ENCODE peak calls at places on chromosomes 5 and 9, in five cellular contexts. One of them, this sample, is unnamed.

GRCh38 chr9:104835163-104835562 is 71.2 kb downstream of the NIPSNAP3B start:
- DNase-seq in fibroblast of lung: peak
- DNase-seq in heart left ventricle: no peak
- DNase-seq in Panc1: no peak
- DNase-seq in PC-9: no peak
- DNase-seq in this sample: no peak

GRCh38 chr5:72510610-72511121 is 3.5 kb upstream of the ZNF366 start:
- DNase-seq in fibroblast of lung: peak
- DNase-seq in heart left ventricle: peak
- DNase-seq in Panc1: no peak
- DNase-seq in PC-9: peak
- DNase-seq in this sample: peak

GRCh38 chr5:93385665-93386064 is 195.4 kb downstream of the NR2F1-AS1 start:
- DNase-seq in fibroblast of lung: peak
- DNase-seq in heart left ventricle: no peak
- DNase-seq in Panc1: no peak
- DNase-seq in PC-9: no peak
- DNase-seq in this sample: no peak

GRCh38 chr5:107668933-107669542 is 1.7 kb downstream of the EFNA5 start:
- DNase-seq in fibroblast of lung: no peak
- DNase-seq in heart left ventricle: peak
- DNase-seq in Panc1: no peak
- DNase-seq in PC-9: peak
- DNase-seq in this sample: peak

GRCh38 chr5:61697811-61698587 is 365.9 kb downstream of the ZSWIM6 start:
- DNase-seq in fibroblast of lung: no peak
- DNase-seq in heart left ventricle: peak
- DNase-seq in Panc1: no peak
- DNase-seq in PC-9: no peak
- DNase-seq in this sample: no peak

GRCh38 chr9:25603106-25603505 is 75.1 kb downstream of the TUSC1 start:
- DNase-seq in fibroblast of lung: no peak
- DNase-seq in heart left ventricle: no peak
- DNase-seq in Panc1: no peak
- DNase-seq in PC-9: no peak
- DNase-seq in this sample: no peak

GRCh38 chr5:2303391-2304100 is 420.8 kb upstream of the IRX4 start:
- DNase-seq in fibroblast of lung: no peak
- DNase-seq in heart left ventricle: no peak
- DNase-seq in Panc1: no peak
- DNase-seq in PC-9: no peak
- DNase-seq in this sample: no peak

GRCh38 chr9:130186839-130187522 is 14.8 kb downstream of the NCS1 start:
- DNase-seq in fibroblast of lung: peak
- DNase-seq in heart left ventricle: no peak
- DNase-seq in Panc1: peak
- DNase-seq in PC-9: peak
- DNase-seq in this sample: peak

GRCh38 chr9:14907360-14907685 is 2.9 kb downstream of the FREM1 start:
- DNase-seq in fibroblast of lung: no peak
- DNase-seq in heart left ventricle: no peak
- DNase-seq in Panc1: no peak
- DNase-seq in PC-9: no peak
- DNase-seq in this sample: no peak

GRCh38 chr5:123997354-123998215 is 485.6 kb downstream of the CSNK1G3 start:
- DNase-seq in fibroblast of lung: peak
- DNase-seq in heart left ventricle: no peak
- DNase-seq in Panc1: no peak
- DNase-seq in PC-9: no peak
- DNase-seq in this sample: peak

GRCh38 chr5:154273028-154273617 is 82.6 kb downstream of the GALNT10 start:
- DNase-seq in fibroblast of lung: peak
- DNase-seq in heart left ventricle: peak
- DNase-seq in Panc1: no peak
- DNase-seq in PC-9: no peak
- DNase-seq in this sample: peak

GRCh38 chr5:143025376-143025775 is 255.2 kb downstream of the ARHGAP26 start:
- DNase-seq in fibroblast of lung: no peak
- DNase-seq in heart left ventricle: no peak
- DNase-seq in Panc1: no peak
- DNase-seq in PC-9: no peak
- DNase-seq in this sample: no peak

GRCh38 chr5:9861664-9862256 is 231.6 kb upstream of the TAS2R1 start:
- DNase-seq in fibroblast of lung: no peak
- DNase-seq in heart left ventricle: no peak
- DNase-seq in Panc1: no peak
- DNase-seq in PC-9: no peak
- DNase-seq in this sample: no peak

GRCh38 chr5:149238540-149238939 is 33.1 kb upstream of the AFAP1L1 start:
- DNase-seq in fibroblast of lung: no peak
- DNase-seq in heart left ventricle: no peak
- DNase-seq in Panc1: no peak
- DNase-seq in PC-9: no peak
- DNase-seq in this sample: no peak

GRCh38 chr5:17374973-17375844 is 122.8 kb upstream of the TAF11L2 start:
- DNase-seq in fibroblast of lung: peak
- DNase-seq in heart left ventricle: no peak
- DNase-seq in Panc1: no peak
- DNase-seq in PC-9: peak
- DNase-seq in this sample: peak

GRCh38 chr5:17370651-17371050 is 127.4 kb upstream of the TAF11L2 start:
- DNase-seq in fibroblast of lung: no peak
- DNase-seq in heart left ventricle: no peak
- DNase-seq in Panc1: no peak
- DNase-seq in PC-9: no peak
- DNase-seq in this sample: peak

GRCh38 chr5:17373406-17374110 is 124.5 kb upstream of the TAF11L2 start:
- DNase-seq in fibroblast of lung: no peak
- DNase-seq in heart left ventricle: no peak
- DNase-seq in Panc1: no peak
- DNase-seq in PC-9: no peak
- DNase-seq in this sample: no peak

GRCh38 chr5:17378346-17378984 is 119.6 kb upstream of the TAF11L2 start:
- DNase-seq in fibroblast of lung: peak
- DNase-seq in heart left ventricle: no peak
- DNase-seq in Panc1: no peak
- DNase-seq in PC-9: no peak
- DNase-seq in this sample: no peak

DNA sequence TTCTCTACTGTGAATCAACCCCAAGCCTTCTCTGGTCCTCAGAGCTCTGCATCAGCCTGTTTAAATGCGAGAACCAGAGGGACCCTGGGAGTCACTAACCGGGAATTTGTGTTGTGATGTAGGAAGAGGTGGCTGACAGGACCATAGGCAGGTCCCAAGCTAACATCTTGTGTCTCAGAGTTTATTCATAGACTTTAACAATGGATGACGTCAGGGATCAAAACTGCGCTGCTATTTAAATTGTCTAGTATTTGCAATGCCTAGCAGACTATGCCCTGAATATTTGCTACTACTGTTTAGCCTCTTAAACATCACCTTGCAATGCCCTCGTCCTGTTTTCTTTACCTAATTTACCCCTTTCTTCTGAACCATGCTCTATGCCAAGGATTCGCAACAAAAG is 123.9 kb upstream of the TAF11L2 start:
- DNase-seq in fibroblast of lung: peak
- DNase-seq in heart left ventricle: no peak
- DNase-seq in Panc1: no peak
- DNase-seq in PC-9: no peak
- DNase-seq in this sample: no peak
- H3K27ac ChIP-seq in fibroblast of lung: no peak
- H3K27ac ChIP-seq in heart left ventricle: no peak
- H3K27ac ChIP-seq in Panc1: no peak
- H3K27ac ChIP-seq in PC-9: no peak
- H3K27ac ChIP-seq in this sample: no peak

GRCh38 chr5:6780802-6781391 is 67.7 kb downstream of the TENT4A start:
- DNase-seq in fibroblast of lung: no peak
- DNase-seq in heart left ventricle: no peak
- DNase-seq in Panc1: no peak
- DNase-seq in PC-9: no peak
- DNase-seq in this sample: no peak
- TF ChIP-seq CTCF in fibroblast of lung: peak
- TF ChIP-seq CTCF in heart left ventricle: peak
- TF ChIP-seq CTCF in Panc1: peak
- TF ChIP-seq CTCF in PC-9: peak
- TF ChIP-seq CTCF in this sample: peak

DNA sequence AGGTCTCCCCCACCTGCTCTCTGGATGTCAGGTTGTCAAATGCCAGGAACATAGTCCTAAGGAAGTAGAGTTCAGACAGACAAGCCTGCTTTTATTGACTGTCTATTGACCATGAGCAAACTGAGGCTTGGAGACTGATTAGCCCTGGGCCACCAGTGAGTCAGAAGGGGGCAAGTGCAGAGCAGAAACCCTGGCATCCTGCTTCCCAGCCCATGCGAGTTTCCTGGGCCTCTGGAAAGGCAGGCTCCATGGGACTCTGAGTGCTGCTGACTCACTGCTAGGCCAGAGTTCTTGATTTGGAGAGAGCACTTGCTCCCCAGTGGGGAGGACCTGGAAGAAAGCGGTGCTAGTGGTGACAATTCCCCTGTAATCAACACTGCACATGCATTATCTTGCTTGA is 2.8 kb upstream of the HBEGF start:
- DNase-seq in fibroblast of lung: peak
- DNase-seq in heart left ventricle: no peak
- DNase-seq in Panc1: no peak
- DNase-seq in PC-9: peak
- DNase-seq in this sample: no peak
- H3K27ac ChIP-seq in fibroblast of lung: no peak
- H3K27ac ChIP-seq in heart left ventricle: no peak
- H3K27ac ChIP-seq in Panc1: no peak
- H3K27ac ChIP-seq in PC-9: peak
- H3K27ac ChIP-seq in this sample: no peak

DNA sequence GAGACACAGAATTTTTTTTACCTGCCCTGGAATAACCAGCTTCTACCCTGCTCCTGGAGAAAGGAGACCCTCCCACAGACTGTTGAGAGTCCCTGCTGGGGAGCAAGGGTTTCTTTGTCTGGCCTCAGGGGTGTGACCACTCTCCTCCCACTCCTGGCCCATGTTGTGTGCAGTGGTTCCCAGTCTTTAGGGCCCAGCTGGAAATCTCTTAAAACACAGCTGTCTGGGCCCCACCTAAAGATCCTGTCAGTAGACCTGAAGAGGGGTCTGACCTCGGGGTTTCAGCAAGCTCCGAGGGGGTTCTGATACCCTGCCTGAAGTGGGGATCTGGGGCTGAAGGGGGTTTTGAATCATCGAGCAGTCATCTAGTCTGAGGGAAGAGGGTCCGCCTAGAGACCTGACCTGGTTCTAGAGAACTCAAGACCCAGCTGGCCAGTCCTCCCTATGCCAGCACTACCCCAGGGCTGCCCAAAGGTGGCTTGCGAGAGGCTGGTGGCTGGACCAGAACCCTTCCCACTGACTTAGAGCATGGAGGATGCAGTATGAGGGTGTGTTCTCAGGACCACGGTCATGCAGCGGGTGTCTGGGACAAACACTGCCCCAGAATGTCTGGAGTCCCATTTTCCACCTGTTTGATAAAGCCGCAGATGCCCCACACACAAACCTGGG is 8.1 kb upstream of the UNC5A start:
- DNase-seq in fibroblast of lung: no peak
- DNase-seq in heart left ventricle: no peak
- DNase-seq in Panc1: no peak
- DNase-seq in PC-9: no peak
- DNase-seq in this sample: no peak
- TF ChIP-seq CTCF in fibroblast of lung: no peak
- TF ChIP-seq CTCF in heart left ventricle: no peak
- TF ChIP-seq CTCF in Panc1: no peak
- TF ChIP-seq CTCF in PC-9: no peak
- TF ChIP-seq CTCF in this sample: no peak